ENCODE peak calls at places on chromosomes 1 and 21, in six cellular contexts. P, S, G, A, O and M are unnamed samples.

GRCh38 chr1:57133686-57134085 is 167.9 kb upstream of the C8B start:
- DNase-seq in P (no peak), S (no peak), G (no peak), A (no peak), O (no peak), M (no peak)

GRCh38 chr1:230067441-230067870 is 418 bp downstream of the GALNT2 start:
- DNase-seq in P (no peak), S (peak; percentile 44), G (peak; percentile 30), A (no peak), O (peak; percentile 45), M (no peak)

GRCh38 chr1:239997515-239998311 is 94.0 kb upstream of the FMN2 start:
- DNase-seq in P (peak; percentile 7), S (no peak), G (no peak), A (no peak), O (no peak), M (no peak)

GRCh38 chr1:176989754-176990153 is 174.8 kb downstream of the ASTN1 start:
- DNase-seq in P (no peak), S (no peak), G (no peak), A (no peak), O (peak; percentile 69), M (no peak)

GRCh38 chr1:240765732-240766363 is 153.9 kb upstream of the GREM2 start:
- DNase-seq in P (no peak), S (peak; percentile 42), G (no peak), A (no peak), O (no peak), M (no peak)

GRCh38 chr1:169072945-169073725 is 33.4 kb upstream of the ATP1B1 start:
- DNase-seq in P (peak; percentile 75), S (no peak), G (no peak), A (no peak), O (peak; percentile 39), M (no peak)

GRCh38 chr1:86616871-86617270 is 70.0 kb downstream of the CLCA4 start:
- DNase-seq in P (peak; percentile 53), S (no peak), G (no peak), A (no peak), O (peak; percentile 62), M (no peak)

GRCh38 chr1:153345187-153346066 is 3.2 kb downstream of the PGLYRP4 start:
- DNase-seq in P (no peak), S (no peak), G (no peak), A (no peak), O (no peak), M (peak; percentile 68)

GRCh38 chr21:36171741-36172331 is 15.2 kb downstream of the DOP1B start:
- DNase-seq in P (no peak), S (no peak), G (no peak), A (no peak), O (peak; percentile 45), M (no peak)

GRCh38 chr1:235943581-235944114 is 76.9 kb upstream of the LYST start:
- DNase-seq in P (no peak), S (no peak), G (no peak), A (no peak), O (no peak), M (no peak)

GRCh38 chr1:243253927-243254232 is 1.2 kb downstream of the CEP170 start:
- DNase-seq in P (no peak), S (no peak), G (no peak), A (no peak), O (no peak), M (no peak)

GRCh38 chr1:30464187-30464617 is 259.2 kb downstream of the MATN1 start:
- DNase-seq in P (no peak), S (no peak), G (no peak), A (no peak), O (no peak), M (no peak)

GRCh38 chr1:231053493-231054162 is 13.6 kb upstream of the FAM89A start:
- DNase-seq in P (peak; percentile 50), S (no peak), G (no peak), A (no peak), O (peak; percentile 68), M (no peak)

GRCh38 chr1:170126691-170127090 is 19.1 kb upstream of the NTMT2 start:
- DNase-seq in P (no peak), S (no peak), G (no peak), A (no peak), O (no peak), M (no peak)

GRCh38 chr1:156337052-156337887 is 822 bp downstream of the CCT3 start:
- DNase-seq in P (peak; percentile 13), S (no peak), G (no peak), A (no peak), O (no peak), M (no peak)

GRCh38 chr1:59570524-59570923 is 244.2 kb upstream of the HOOK1 start:
- DNase-seq in P (peak; percentile 46), S (no peak), G (no peak), A (no peak), O (peak; percentile 62), M (peak; percentile 75)

GRCh38 chr1:54323324-54323739 is 82.9 kb downstream of the SSBP3 start:
- DNase-seq in P (peak; percentile 56), S (no peak), G (no peak), A (no peak), O (no peak), M (no peak)

GRCh38 chr1:230790026-230790425 is 42.8 kb downstream of the CAPN9 start:
- DNase-seq in P (no peak), S (no peak), G (no peak), A (no peak), O (no peak), M (no peak)

GRCh38 chr1:154306151-154306550 is 14.7 kb upstream of the AQP10 start:
- DNase-seq in P (no peak), S (no peak), G (no peak), A (no peak), O (no peak), M (no peak)

GRCh38 chr1:244789731-244790130 is 45.7 kb upstream of the COX20 start:
- DNase-seq in P (no peak), S (no peak), G (no peak), A (no peak), O (no peak), M (no peak)

GRCh38 chr1:219189021-219189824 is 15.5 kb downstream of the LYPLAL1 start:
- DNase-seq in P (no peak), S (no peak), G (no peak), A (no peak), O (peak; percentile 15), M (no peak)

GRCh38 chr1:2980073-2980791 is 41.0 kb upstream of the ACTRT2 start:
- DNase-seq in P (no peak), S (no peak), G (no peak), A (no peak), O (no peak), M (no peak)

GRCh38 chr1:94866178-94866822 is 46.1 kb downstream of the SLC44A3 start:
- DNase-seq in P (no peak), S (no peak), G (no peak), A (no peak), O (peak; percentile 46), M (no peak)

GRCh38 chr21:44065428-44065827 is 41.8 kb upstream of the PWP2 start:
- DNase-seq in P (peak; percentile 51), S (no peak), G (no peak), A (peak; percentile 66), O (no peak), M (peak; percentile 88)

GRCh38 chr1:196877964-196878363 is 9.9 kb upstream of the CFHR4 start:
- DNase-seq in P (no peak), S (peak; percentile 36), G (no peak), A (no peak), O (no peak), M (no peak)

GRCh38 chr21:35400233-35400939 is 351.3 kb upstream of the RUNX1 start:
- DNase-seq in P (peak; percentile 61), S (peak; percentile 44), G (peak; percentile 24), A (peak; percentile 5), O (peak; percentile 53), M (peak; percentile 89)

GRCh38 chr21:42382915-42383314 is 12.9 kb downstream of the TMPRSS3 start:
- DNase-seq in P (no peak), S (no peak), G (no peak), A (no peak), O (no peak), M (no peak)

GRCh38 chr1:181948372-181948771 is 113.1 kb downstream of the ZNF648 start:
- DNase-seq in P (no peak), S (no peak), G (no peak), A (no peak), O (no peak), M (no peak)

GRCh38 chr1:243726792-243727502 is 123.1 kb downstream of the AKT3 start:
- DNase-seq in P (no peak), S (no peak), G (no peak), A (no peak), O (no peak), M (no peak)